ENCODE peak calls at places on chromosomes 5 and 9, in seven cellular contexts. P is activated CD8-positive, alpha-beta memory T cell treated with anti-CD3 and anti-CD28 coated beads for 48 hours; E is fibroblast of the conjunctiva; G is adipocyte; L is GM04504; Z is NCI-H2029 treated with DMSO at 0.1 percent for 48 hours; J is AG20443. W is an unnamed sample.

GRCh38 chr5:135599421-135600140 is 20.8 kb upstream of the CXCL14 start:
- DNase-seq in P (no peak), E (no peak), G (no peak), L (no peak), Z (no peak), J (no peak), W (no peak)

GRCh38 chr9:124661184-124661755 is 109.8 kb downstream of the NR6A1 start:
- DNase-seq in P (no peak), E (no peak), G (peak), L (no peak), Z (peak), J (no peak), W (no peak)

GRCh38 chr5:105587963-105588662 is 2025.5 kb upstream of the NUDT12 start:
- DNase-seq in P (no peak), E (no peak), G (no peak), L (no peak), Z (no peak), J (no peak), W (no peak)

GRCh38 chr5:80711938-80712337 is 57.2 kb upstream of the DHFR start:
- DNase-seq in P (no peak), E (peak), G (no peak), L (no peak), Z (no peak), J (peak), W (no peak)

GRCh38 chr5:35223777-35224395 is 6.4 kb downstream of the PRLR start:
- DNase-seq in P (no peak), E (no peak), G (no peak), L (no peak), Z (no peak), J (no peak), W (no peak)

GRCh38 chr5:107389130-107389553 is 281.6 kb downstream of the EFNA5 start:
- DNase-seq in P (no peak), E (no peak), G (peak), L (peak), Z (peak), J (no peak), W (peak)

GRCh38 chr5:180816608-180817534 is 14.3 kb upstream of the MGAT1 start:
- DNase-seq in P (no peak), E (no peak), G (peak), L (no peak), Z (peak), J (no peak), W (no peak)

GRCh38 chr9:121772600-121773285 is 121.3 kb downstream of the DAB2IP start:
- DNase-seq in P (no peak), E (no peak), G (no peak), L (no peak), Z (no peak), J (no peak), W (no peak)

GRCh38 chr9:127189628-127190027 is 67.2 kb upstream of the ANGPTL2 start:
- DNase-seq in P (no peak), E (no peak), G (no peak), L (no peak), Z (no peak), J (no peak), W (no peak)

GRCh38 chr5:115842089-115842881 is 550 bp downstream of the AP3S1 start:
- DNase-seq in P (no peak), E (peak), G (peak), L (peak), Z (no peak), J (peak), W (no peak)

GRCh38 chr9:114588150-114588663 is 638 bp downstream of the ATP6V1G1 start:
- DNase-seq in P (no peak), E (no peak), G (peak), L (no peak), Z (no peak), J (peak), W (peak)

GRCh38 chr9:33719581-33720374 is 75.6 kb upstream of the PRSS3 start:
- DNase-seq in P (no peak), E (no peak), G (peak), L (no peak), Z (peak), J (peak), W (no peak)

GRCh38 chr5:138033275-138033808 is 463 bp upstream of the FAM13B start:
- DNase-seq in P (no peak), E (no peak), G (peak), L (no peak), Z (no peak), J (peak), W (no peak)

GRCh38 chr9:113484258-113484730 is 20.8 kb downstream of the RGS3 start:
- DNase-seq in P (no peak), E (no peak), G (no peak), L (no peak), Z (peak), J (no peak), W (no peak)

GRCh38 chr5:158303883-158304282 is 444.9 kb upstream of the CLINT1 start:
- DNase-seq in P (no peak), E (no peak), G (no peak), L (no peak), Z (no peak), J (no peak), W (no peak)